ENCODE peak calls at places on chromosomes 1 and 21, in six cellular contexts. T is GM12892, D is K562, Z is H1, V is GM12878, A is HepG2. I is an unnamed sample.

GRCh38 chr1:187313115-187313514 is 484.4 kb downstream of the PLA2G4A start:
- DNase-seq in T (no peak), D (no peak), Z (no peak), V (no peak), A (no peak), I (no peak)

GRCh38 chr1:22206551-22207125 is 63.7 kb upstream of the WNT4 start:
- DNase-seq in T (no peak), D (no peak), Z (no peak), V (no peak), A (no peak), I (no peak)

GRCh38 chr1:17207046-17207445 is 2.1 kb downstream of the PADI1 start:
- DNase-seq in T (peak), D (no peak), Z (no peak), V (peak), A (no peak), I (no peak)

GRCh38 chr1:58597991-58598390 is 20.9 kb upstream of the TACSTD2 start:
- DNase-seq in T (no peak), D (no peak), Z (no peak), V (no peak), A (no peak), I (no peak)

GRCh38 chr1:158203693-158204457 is 23.2 kb downstream of the CD1D start:
- DNase-seq in T (no peak), D (peak), Z (no peak), V (peak), A (peak), I (no peak)

GRCh38 chr1:236654957-236655356 is 31.3 kb upstream of the ACTN2 start:
- DNase-seq in T (no peak), D (no peak), Z (no peak), V (no peak), A (no peak), I (no peak)

GRCh38 chr1:111778541-111779051 is 22.9 kb downstream of the DDX20 start:
- DNase-seq in T (no peak), D (no peak), Z (peak), V (no peak), A (peak), I (no peak)

GRCh38 chr1:115706774-115707425 is 61.6 kb downstream of the CASQ2 start:
- DNase-seq in T (no peak), D (peak), Z (no peak), V (peak), A (peak), I (peak)

GRCh38 chr1:180358649-180359048 is 128.6 kb downstream of the LHX4 start:
- DNase-seq in T (no peak), D (no peak), Z (no peak), V (no peak), A (no peak), I (no peak)

GRCh38 chr1:5754817-5755551 is 237.2 kb downstream of the NPHP4 start:
- DNase-seq in T (no peak), D (no peak), Z (no peak), V (no peak), A (no peak), I (no peak)

GRCh38 chr1:223707270-223708000 is 4.9 kb upstream of the CAPN2 start:
- DNase-seq in T (no peak), D (peak), Z (no peak), V (no peak), A (peak), I (no peak)

GRCh38 chr1:53067886-53068285 is 5.9 kb downstream of the PODN start:
- DNase-seq in T (no peak), D (no peak), Z (no peak), V (no peak), A (no peak), I (no peak)

GRCh38 chr21:38170283-38170682 is 86.5 kb upstream of the KCNJ15 start:
- DNase-seq in T (no peak), D (no peak), Z (peak), V (no peak), A (no peak), I (no peak)

GRCh38 chr1:47707887-47708535 is 270.2 kb downstream of the FOXD2 start:
- DNase-seq in T (no peak), D (no peak), Z (no peak), V (no peak), A (no peak), I (no peak)

DNA sequence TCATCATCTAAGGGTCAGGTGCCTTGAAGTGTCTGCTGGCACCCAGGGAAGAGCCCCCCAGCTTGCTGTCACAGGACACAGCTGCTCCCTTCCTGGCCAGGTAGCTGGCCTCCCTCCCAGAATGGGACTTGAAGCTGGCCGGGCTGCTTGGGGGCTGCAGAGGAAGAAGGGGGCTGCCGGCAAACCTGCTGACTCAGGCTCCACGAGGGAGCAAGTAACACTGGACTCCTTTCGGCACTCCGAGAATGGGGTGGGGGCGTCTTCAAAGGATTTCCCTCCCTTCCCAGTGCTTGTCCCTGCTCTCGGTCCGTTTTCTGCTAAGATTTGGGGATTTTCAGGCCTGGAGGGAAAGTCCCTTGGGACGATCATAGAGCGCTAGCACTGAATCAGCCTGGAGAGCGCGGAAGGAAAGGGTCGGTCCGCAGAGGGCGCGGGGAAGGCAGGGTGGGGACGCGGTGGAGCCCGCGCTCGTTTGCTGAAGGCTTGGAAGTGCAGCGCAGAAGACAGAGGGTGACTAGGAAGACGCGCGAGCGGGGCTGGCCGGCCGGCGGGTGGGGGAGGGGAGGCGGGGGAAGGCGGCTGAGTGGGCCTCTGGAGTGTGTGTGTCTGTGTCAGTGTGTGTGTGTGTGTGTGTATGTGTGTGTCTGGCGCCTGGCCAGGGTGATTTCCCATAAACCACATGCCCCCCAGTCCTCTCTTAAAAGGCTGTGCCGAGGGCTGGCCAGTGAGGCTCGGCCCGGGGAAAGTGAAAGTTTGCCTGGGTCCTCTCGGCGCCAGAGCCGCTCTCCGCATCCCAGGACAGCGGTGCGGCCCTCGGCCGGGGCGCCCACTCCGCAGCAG is at the start of gene CSF1:
- DNase-seq in T (peak), D (peak), Z (no peak), V (peak), A (no peak), I (peak)
- TF ChIP-seq POLR2A in T (peak), D (peak), Z (no peak), V (peak), A (no peak), I (no peak)

GRCh38 chr21:46115441-46116188 is 17.7 kb downstream of the COL6A2 start:
- DNase-seq in T (no peak), D (no peak), Z (no peak), V (no peak), A (no peak), I (no peak)

GRCh38 chr21:46116846-46117585 is 19.1 kb downstream of the COL6A2 start:
- DNase-seq in T (peak), D (no peak), Z (no peak), V (no peak), A (no peak), I (peak)

GRCh38 chr21:46117586-46118304 is 19.8 kb downstream of the COL6A2 start:
- DNase-seq in T (peak), D (no peak), Z (no peak), V (no peak), A (no peak), I (peak)

GRCh38 chr21:46114963-46115362 is 17.1 kb downstream of the COL6A2 start:
- DNase-seq in T (no peak), D (no peak), Z (no peak), V (no peak), A (no peak), I (no peak)

DNA sequence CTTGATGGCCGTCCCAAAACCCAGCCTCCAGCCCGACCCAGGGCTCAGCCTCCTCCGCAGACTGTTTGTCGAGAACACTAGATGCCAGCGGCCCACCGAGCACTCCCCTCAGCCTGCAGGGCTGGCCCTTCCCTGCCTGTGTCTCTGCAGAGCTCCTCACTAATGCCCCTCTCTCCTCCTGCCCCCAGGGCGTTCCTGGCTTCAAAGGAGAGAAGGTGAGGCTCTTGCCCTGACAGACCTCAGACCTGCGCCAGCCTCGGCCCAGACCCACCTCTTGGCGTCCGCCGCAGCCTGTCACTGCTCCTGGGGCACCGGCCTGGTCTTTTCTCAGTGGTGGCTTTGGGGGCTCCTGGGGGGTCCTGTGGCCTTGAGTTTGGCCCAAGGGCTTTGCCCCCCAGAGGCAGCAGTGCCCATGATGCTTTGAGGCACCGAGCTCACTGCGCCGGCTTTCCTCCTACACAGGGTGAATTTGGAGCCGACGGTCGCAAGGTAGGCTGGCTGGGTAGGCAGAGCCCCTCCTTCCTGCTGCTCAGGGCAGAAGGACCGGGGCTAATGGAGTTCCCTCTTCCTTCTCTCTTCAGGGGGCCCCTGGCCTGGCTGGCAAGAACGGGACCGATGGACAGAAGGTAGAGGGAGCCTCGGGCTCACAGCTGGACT is 18.4 kb downstream of the COL6A2 start:
- DNase-seq in T (peak), D (no peak), Z (no peak), V (no peak), A (no peak), I (peak)
- TF ChIP-seq TAF1 in T (no peak), D (no peak), Z (no peak), V (no peak), A (no peak), I (no peak)

GRCh38 chr1:68958957-68959356 is 462.1 kb upstream of the DEPDC1 start:
- DNase-seq in T (no peak), D (no peak), Z (no peak), V (no peak), A (no peak), I (no peak)

GRCh38 chr1:68959631-68960030 is 462.7 kb upstream of the DEPDC1 start:
- DNase-seq in T (no peak), D (no peak), Z (no peak), V (no peak), A (no peak), I (no peak)

GRCh38 chr1:68961143-68961542 is 464.3 kb upstream of the DEPDC1 start:
- DNase-seq in T (no peak), D (no peak), Z (no peak), V (no peak), A (no peak), I (no peak)

GRCh38 chr1:68962711-68963110 is 465.8 kb upstream of the DEPDC1 start:
- DNase-seq in T (no peak), D (no peak), Z (no peak), V (no peak), A (no peak), I (no peak)

DNA sequence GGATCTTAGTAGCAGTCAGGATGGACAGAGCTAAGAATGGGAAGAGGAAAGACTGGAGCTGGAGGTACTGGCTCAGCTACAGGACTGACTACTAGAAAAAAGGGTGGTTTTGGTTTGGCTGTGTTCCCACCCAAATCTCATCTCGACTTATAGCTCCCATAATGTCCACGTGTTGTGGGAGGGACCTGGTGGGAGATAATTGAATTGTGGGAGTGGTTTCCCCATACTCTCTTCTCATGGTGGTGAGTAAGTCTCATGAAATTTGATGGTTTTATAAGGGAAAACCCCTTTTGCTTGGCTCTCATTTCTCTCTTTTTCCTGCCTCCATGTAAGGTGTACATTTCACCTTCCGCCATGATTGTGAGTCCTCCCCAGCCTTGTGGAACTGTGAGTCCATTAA is 466.5 kb upstream of the DEPDC1 start:
- DNase-seq in T (no peak), D (no peak), Z (no peak), V (no peak), A (no peak), I (no peak)
- TF ChIP-seq POLR2A in T (no peak), D (no peak), Z (no peak), V (no peak), A (no peak), I (no peak)

DNA sequence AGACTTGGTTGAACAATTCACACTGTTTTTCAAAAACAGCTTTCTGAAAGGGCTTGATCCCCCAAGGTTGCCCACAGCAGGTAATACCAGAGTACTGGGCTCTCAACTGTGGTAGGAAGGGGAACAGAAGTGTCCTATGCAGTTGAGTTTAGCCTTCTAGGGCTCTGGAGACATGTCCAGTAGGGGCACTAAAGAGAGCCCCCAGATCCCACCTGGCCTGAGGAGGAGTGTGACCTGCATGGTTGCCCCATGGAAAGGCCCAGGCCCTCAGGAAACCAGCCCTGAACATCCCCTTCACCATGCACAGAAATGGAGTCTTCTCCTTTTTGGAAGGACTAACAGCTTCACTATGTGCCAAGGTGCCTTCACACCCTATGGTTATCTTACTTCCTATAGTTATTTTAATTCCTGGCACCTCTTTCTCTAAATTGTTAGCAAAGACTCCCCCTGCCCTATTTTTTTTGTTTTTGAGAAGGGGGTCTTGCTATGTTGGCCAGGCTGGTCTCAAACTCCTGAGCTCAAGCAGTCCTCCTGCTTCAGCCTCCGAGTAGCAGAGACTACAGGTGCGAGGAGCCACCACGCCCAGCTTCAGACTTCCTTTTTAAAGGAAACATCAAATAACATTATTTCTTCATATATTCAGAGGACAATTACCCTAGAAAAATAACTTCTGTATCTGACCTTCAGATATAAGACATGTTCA is 16.8 kb upstream of the LSS start:
- DNase-seq in T (no peak), D (no peak), Z (no peak), V (no peak), A (no peak), I (no peak)
- TF ChIP-seq TAF1 in T (no peak), D (no peak), Z (no peak), V (no peak), A (no peak), I (no peak)

DNA sequence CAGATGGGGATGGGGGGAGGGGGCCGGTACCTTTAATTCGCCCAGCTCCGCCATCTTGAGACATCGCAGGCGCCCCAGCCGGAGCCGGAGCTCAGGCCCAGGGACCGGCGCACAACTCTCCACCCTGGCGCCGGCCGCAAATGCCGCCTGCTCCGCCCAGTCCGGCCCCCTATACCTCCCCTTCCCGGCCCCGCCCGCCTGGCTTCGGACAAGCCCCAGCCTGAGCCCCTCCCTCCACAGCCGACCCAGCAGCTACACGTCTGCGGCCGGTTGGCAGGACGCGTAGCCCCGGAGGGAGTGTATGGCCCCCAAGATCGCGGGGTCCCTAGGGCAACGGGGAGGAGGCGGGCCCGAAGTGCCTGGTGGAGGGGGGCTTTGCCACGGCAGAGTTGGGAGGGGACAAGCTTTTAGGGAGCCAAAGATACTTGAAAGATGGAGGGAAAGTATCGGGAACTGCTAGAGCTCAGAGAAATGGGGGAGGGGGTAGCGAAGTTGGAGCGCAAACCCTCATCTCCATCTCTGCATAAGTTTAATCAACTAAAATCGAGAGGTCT is at the start of gene PIAS3:
- DNase-seq in T (peak), D (peak), Z (peak), V (peak), A (peak), I (peak)
- TF ChIP-seq POLR2A in T (no peak), D (peak), Z (no peak), V (peak), A (peak), I (no peak)